ENCODE peak calls at places on chromosomes 1 and 21, in four cellular contexts. L is heart left ventricle, Q is A549, N is upper lobe of left lung. V is an unnamed sample.

GRCh38 chr1:62228883-62229187 is 34.2 kb downstream of the L1TD1 start:
- ATAC-seq in N (peak), L (no peak), Q (no peak), V (no peak)

GRCh38 chr1:27299385-27300252 is 22.3 kb upstream of the TMEM222 start:
- ATAC-seq in N (peak), L (peak), Q (peak), V (peak)

GRCh38 chr1:10620776-10621175 is 146.0 kb downstream of the PEX14 start:
- ATAC-seq in N (no peak), L (no peak), Q (no peak), V (no peak)

GRCh38 chr1:41846595-41846994 is 72.1 kb downstream of the HIVEP3 start:
- ATAC-seq in Q (no peak), L (no peak), N (no peak), V (no peak)

GRCh38 chr1:114369930-114370329 is 141.1 kb downstream of the TRIM33 start:
- ATAC-seq in L (no peak), N (no peak), Q (no peak), V (peak)

GRCh38 chr1:41492341-41492848 is 7.9 kb upstream of the EDN2 start:
- ATAC-seq in L (no peak), Q (peak), N (no peak), V (no peak)

GRCh38 chr1:173570370-173571030 is 32.4 kb downstream of the SLC9C2 start:
- ATAC-seq in N (no peak), L (no peak), Q (no peak), V (no peak)

GRCh38 chr1:221734187-221734586 is 7.7 kb downstream of the DUSP10 start:
- ATAC-seq in Q (no peak), L (peak), N (no peak), V (peak)

GRCh38 chr1:168202941-168203654 is 22.7 kb upstream of the SFT2D2 start:
- ATAC-seq in L (no peak), N (peak), Q (no peak), V (peak)

GRCh38 chr1:84598418-84598817 is 24.2 kb upstream of the CTBS start:
- ATAC-seq in N (no peak), Q (no peak), L (no peak), V (no peak)

GRCh38 chr1:24620678-24621077 is 22.4 kb upstream of the SRRM1 start:
- ATAC-seq in Q (no peak), L (no peak), N (no peak), V (no peak)

GRCh38 chr1:212951058-212951923 is 950 bp downstream of the VASH2 start:
- ATAC-seq in Q (no peak), N (peak), L (no peak), V (no peak)

GRCh38 chr21:31460985-31461384 is 116.9 kb upstream of the TIAM1 start:
- ATAC-seq in Q (no peak), N (no peak), L (no peak), V (no peak)

GRCh38 chr1:12435639-12436344 is 182.2 kb downstream of the DHRS3 start:
- ATAC-seq in Q (no peak), L (peak), N (no peak), V (no peak)

GRCh38 chr1:39051956-39052355 is 25.8 kb downstream of the NDUFS5 start:
- ATAC-seq in N (no peak), L (no peak), Q (no peak), V (no peak)

GRCh38 chr1:912740-913301 is 10.9 kb upstream of the SAMD11 start:
- ATAC-seq in L (no peak), N (peak), Q (peak), V (no peak)

GRCh38 chr1:61459345-61459744 is 265.6 kb downstream of the TM2D1 start:
- ATAC-seq in N (peak), L (no peak), Q (no peak), V (no peak)

GRCh38 chr1:27922272-27922671 is 12.5 kb upstream of the SMPDL3B start:
- ATAC-seq in L (no peak), Q (no peak), N (no peak), V (no peak)

GRCh38 chr1:183806086-183806485 is 1.2 kb downstream of the RGL1 start:
- ATAC-seq in L (no peak), N (no peak), Q (no peak), V (no peak)

GRCh38 chr1:234691567-234691966 is 81.6 kb upstream of the IRF2BP2 start:
- ATAC-seq in N (no peak), Q (peak), L (no peak), V (no peak)

GRCh38 chr1:73770109-73770905 is 427.7 kb downstream of the LRRIQ3 start:
- ATAC-seq in N (peak), L (no peak), Q (no peak), V (no peak)

GRCh38 chr1:15146142-15146541 is 7.4 kb upstream of the TMEM51 start:
- ATAC-seq in N (peak), L (no peak), Q (no peak), V (no peak)

GRCh38 chr1:227805606-227806197 is 9.8 kb upstream of the PRSS38 start:
- ATAC-seq in N (peak), Q (peak), L (no peak), V (no peak)

GRCh38 chr1:213622365-213623087 is 365.2 kb upstream of the PROX1 start:
- ATAC-seq in N (peak), L (no peak), Q (no peak), V (no peak)

GRCh38 chr1:112298558-112298957 is 97.5 kb upstream of the CTTNBP2NL start:
- ATAC-seq in N (peak), L (no peak), Q (no peak), V (no peak)

GRCh38 chr1:206080421-206080820 is 27.4 kb downstream of the RHEX start:
- ATAC-seq in N (no peak), Q (no peak), L (no peak), V (no peak)

GRCh38 chr1:41540886-41541591 is 56.6 kb upstream of the EDN2 start:
- ATAC-seq in Q (no peak), N (no peak), L (no peak), V (no peak)

GRCh38 chr1:59098668-59099067 is 198.2 kb upstream of the FGGY start:
- ATAC-seq in N (peak), L (peak), Q (no peak), V (no peak)

GRCh38 chr1:1292851-1293250 is 12.6 kb downstream of the SCNN1D start:
- ATAC-seq in Q (no peak), N (no peak), L (no peak), V (no peak)

GRCh38 chr1:25587290-25587689 is 29.3 kb upstream of the MAN1C1 start:
- ATAC-seq in L (no peak), N (no peak), Q (no peak), V (no peak)

GRCh38 chr1:18494304-18494703 is 13.6 kb downstream of the KLHDC7A start:
- ATAC-seq in Q (no peak), L (no peak), N (no peak), V (no peak)

GRCh38 chr1:186781731-186782130 is 47.0 kb upstream of the PLA2G4A start:
- ATAC-seq in L (peak), N (peak), Q (no peak), V (peak)

GRCh38 chr1:36924282-36924791 is 110.0 kb downstream of the GRIK3 start:
- ATAC-seq in N (peak), L (no peak), Q (peak), V (no peak)

GRCh38 chr1:78491311-78492071 is 717 bp downstream of the PTGFR start:
- ATAC-seq in L (no peak), Q (peak), N (peak), V (peak)

GRCh38 chr1:152013664-152014237 is 20.1 kb upstream of the S100A10 start:
- ATAC-seq in N (no peak), L (no peak), Q (peak), V (no peak)

GRCh38 chr1:27556781-27557595 is 47.0 kb downstream of the AHDC1 start:
- ATAC-seq in Q (peak), N (peak), L (peak), V (peak)

GRCh38 chr1:88014126-88014525 is 669.9 kb upstream of the PKN2 start:
- ATAC-seq in Q (no peak), L (no peak), N (no peak), V (no peak)

GRCh38 chr1:88013485-88013884 is 670.6 kb upstream of the PKN2 start:
- ATAC-seq in N (no peak), Q (no peak), L (no peak), V (no peak)

GRCh38 chr1:88009916-88010315 is 674.2 kb upstream of the PKN2 start:
- ATAC-seq in N (no peak), Q (no peak), L (no peak), V (no peak)
- TF ChIP-seq CTCF in N (no peak), Q (no peak), L (no peak), V (no peak)

DNA sequence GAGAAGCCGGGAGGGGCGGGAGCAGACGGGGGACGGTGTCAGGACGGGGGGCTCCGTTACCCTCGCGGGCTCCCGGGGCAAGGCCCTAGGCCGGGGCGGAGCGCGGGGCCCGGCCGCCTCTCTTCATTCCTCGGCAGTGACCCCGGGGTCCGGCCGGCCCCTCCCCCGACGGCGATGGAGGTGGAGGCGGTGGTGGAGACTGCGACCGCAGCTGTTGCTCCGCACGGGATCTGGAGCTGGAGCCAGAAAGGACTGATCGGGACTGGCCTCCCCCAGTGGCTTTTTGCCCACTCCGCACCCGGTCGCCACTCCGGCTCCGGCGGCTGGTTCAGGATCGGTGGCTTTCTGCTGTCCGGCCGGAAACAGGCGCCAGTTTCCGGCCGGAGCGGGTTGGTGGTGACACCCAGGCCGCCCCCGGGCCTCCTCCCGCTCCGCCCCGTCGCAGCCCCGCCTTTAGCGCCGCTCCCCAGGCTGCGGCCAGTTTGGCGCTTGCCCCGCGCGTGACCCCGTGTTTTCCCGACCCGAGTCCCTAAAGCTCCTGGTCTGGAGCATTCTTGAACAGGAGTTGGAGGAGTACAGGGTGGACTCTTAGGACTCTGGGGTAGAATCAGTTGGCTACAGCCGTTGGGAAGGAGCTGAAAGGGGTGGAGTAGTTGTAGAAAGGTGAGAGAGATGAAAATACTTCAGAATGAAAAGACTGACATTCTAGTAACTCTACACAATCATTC is at the start of gene OTUD7B:
- ATAC-seq in L (peak), N (peak), Q (peak), V (peak)
- TF ChIP-seq CTCF in L (no peak), N (no peak), Q (no peak), V (peak)

GRCh38 chr1:246155923-246156322 is 351.2 kb downstream of the SMYD3 start:
- ATAC-seq in L (no peak), Q (no peak), N (no peak), V (no peak)

GRCh38 chr1:246156847-246157246 is 350.2 kb downstream of the SMYD3 start:
- ATAC-seq in Q (no peak), L (no peak), N (no peak), V (no peak)

GRCh38 chr1:246158131-246158530 is 348.9 kb downstream of the SMYD3 start:
- ATAC-seq in Q (no peak), L (no peak), N (no peak), V (no peak)

GRCh38 chr1:246159290-246160227 is 347.5 kb downstream of the SMYD3 start:
- ATAC-seq in L (no peak), Q (no peak), N (no peak), V (no peak)

GRCh38 chr1:246157516-246157915 is 349.6 kb downstream of the SMYD3 start:
- ATAC-seq in Q (no peak), N (peak), L (no peak), V (no peak)
- TF ChIP-seq CTCF in Q (no peak), N (no peak), L (no peak), V (no peak)

DNA sequence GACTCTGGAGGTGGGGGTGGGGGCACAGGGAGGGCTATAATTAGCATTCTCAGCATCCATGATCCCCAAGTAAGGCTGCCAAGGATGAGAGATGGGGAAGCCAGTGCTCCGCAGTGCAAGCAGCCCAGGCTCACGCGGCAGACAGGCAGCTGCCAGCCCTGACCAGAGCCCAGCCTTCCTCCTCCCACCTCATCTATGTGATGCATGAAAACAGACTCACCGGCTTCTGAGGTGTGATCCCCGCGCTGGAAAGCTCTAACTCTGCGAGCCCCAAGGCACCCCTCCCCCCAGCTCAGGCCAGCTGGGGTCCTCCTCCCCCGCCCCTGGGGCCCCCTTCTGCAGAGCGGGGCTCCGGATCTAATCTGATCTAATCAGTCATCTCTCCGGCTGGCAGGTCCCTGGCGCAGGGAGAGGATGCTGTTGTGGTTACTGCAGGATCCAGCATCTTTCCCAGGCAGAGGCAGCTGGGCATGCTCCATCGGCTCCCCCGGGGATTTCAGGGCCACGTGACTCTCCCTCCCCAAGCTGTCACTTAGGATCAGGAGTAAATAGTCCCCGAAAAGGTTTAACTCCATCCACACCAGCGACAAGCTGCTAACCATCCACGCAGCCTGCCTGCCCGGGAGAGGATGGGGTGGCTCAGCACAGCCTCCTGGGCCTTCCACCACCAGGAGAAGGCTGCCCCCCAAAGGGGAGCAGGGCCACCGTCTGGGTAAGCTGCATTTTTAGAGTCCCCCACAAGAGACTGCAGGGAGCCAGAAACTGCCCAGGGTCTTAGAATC is at the start of gene PLEKHA6:
- ATAC-seq in Q (peak), L (no peak), N (no peak), V (no peak)
- TF ChIP-seq CTCF in Q (peak), L (no peak), N (no peak), V (peak)

GRCh38 chr1:218351617-218352438 is 6.7 kb downstream of the TGFB2 start:
- ATAC-seq in N (peak), L (no peak), Q (peak), V (peak)
- TF ChIP-seq CTCF in N (peak), L (peak), Q (peak), V (peak)

DNA sequence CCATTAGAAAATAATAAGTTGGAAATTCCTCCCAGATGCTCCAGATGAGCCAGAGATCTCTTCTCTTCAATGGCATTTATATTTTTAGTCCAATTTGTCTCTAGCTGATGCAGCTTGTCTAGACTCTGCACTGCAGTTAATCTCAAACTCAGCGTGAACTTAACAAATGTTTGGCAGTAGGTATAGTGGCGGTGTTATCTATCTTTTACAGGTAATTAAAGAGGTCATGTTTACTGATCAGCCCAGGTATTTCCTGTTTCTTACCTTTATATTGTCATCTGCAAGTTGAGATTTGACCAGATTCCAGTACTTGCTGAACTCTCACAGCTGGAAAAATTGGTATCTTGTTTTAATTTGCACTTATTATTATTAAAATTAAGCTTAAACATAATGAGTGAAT is 1024.4 kb upstream of the ADGRL2 start:
- ATAC-seq in L (no peak), Q (no peak), N (no peak), V (no peak)
- TF ChIP-seq CTCF in L (no peak), Q (no peak), N (no peak), V (no peak)

DNA sequence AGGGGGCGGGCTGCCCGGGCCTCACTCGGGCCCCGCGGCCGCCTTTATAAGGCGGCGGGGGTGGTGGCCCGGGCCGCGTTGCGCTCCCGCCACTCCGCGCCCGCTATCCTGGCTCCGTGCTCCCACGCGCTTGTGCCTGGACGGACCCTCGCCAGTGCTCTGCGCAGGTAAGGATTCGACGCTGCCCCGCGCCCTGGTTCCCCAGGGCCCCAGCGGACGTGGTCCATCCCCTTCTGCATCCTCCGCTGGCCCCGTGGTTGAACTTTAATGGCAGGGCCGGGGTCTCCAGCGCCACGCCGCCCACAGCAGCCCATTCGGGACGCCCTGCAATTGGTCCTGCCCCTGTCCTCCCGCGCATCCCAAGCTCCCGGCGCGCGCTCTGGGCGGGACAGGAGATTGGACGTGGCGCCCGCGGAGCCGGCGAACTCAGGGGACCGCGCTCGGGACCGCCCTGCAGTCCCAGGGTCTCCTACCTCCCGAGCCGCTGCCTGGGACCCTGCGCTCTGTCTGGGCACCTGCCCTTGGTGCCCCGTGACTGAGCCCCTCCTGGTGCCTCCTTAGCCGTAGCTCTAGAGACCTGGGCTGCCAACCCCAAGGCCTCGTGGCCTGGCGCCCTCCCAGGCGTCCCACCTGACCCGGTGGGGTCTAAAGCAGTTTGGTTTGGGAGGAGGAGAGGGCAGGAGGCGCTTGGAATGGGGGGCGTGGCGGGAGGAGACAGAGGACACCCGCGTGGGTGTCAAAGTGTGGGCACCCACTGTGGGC is at the start of gene ALPL:
- ATAC-seq in L (no peak), N (no peak), Q (peak), V (peak)
- TF ChIP-seq CTCF in L (no peak), N (no peak), Q (no peak), V (no peak)

V was measured in gastroesophageal sphincter.